ENCODE peak calls at places on chromosomes 5 and 9, in five cellular contexts. U, D, F, L and J are unnamed samples.

GRCh38 chr5:140358738-140359310 is 1.2 kb upstream of the SLC4A9 start:
- DNase-seq in U (peak; percentile 51), D (peak; percentile 86), F (no peak), L (no peak), J (peak; percentile 48)

GRCh38 chr5:22471154-22471553 is 382.0 kb downstream of the CDH12 start:
- DNase-seq in U (no peak), D (no peak), F (no peak), L (no peak), J (no peak)

GRCh38 chr5:140632366-140633080 is 452 bp downstream of the CD14 start:
- DNase-seq in U (no peak), D (no peak), F (peak; percentile 81), L (peak; percentile 48), J (peak; percentile 28)

GRCh38 chr9:10268500-10269485 is 344.0 kb downstream of the PTPRD start:
- DNase-seq in U (peak; percentile 78), D (peak; percentile 91), F (no peak), L (no peak), J (peak; percentile 59)

GRCh38 chr5:107809201-107810034 is 138.7 kb upstream of the EFNA5 start:
- DNase-seq in U (no peak), D (peak; percentile 76), F (no peak), L (no peak), J (no peak)

GRCh38 chr5:104088876-104089778 is 526.5 kb upstream of the NUDT12 start:
- DNase-seq in U (no peak), D (no peak), F (no peak), L (no peak), J (no peak)

GRCh38 chr5:91651704-91652103 is 268.6 kb upstream of the ARRDC3 start:
- DNase-seq in U (no peak), D (no peak), F (no peak), L (no peak), J (no peak)

GRCh38 chr9:119368681-119369581 is at the start of gene BRINP1:
- DNase-seq in U (peak; percentile 90), D (peak; percentile 91), F (no peak), L (peak; percentile 29), J (peak; percentile 94)

GRCh38 chr5:13316191-13316590 is 628.3 kb downstream of the DNAH5 start:
- DNase-seq in U (peak; percentile 1), D (no peak), F (no peak), L (no peak), J (no peak)

DNA sequence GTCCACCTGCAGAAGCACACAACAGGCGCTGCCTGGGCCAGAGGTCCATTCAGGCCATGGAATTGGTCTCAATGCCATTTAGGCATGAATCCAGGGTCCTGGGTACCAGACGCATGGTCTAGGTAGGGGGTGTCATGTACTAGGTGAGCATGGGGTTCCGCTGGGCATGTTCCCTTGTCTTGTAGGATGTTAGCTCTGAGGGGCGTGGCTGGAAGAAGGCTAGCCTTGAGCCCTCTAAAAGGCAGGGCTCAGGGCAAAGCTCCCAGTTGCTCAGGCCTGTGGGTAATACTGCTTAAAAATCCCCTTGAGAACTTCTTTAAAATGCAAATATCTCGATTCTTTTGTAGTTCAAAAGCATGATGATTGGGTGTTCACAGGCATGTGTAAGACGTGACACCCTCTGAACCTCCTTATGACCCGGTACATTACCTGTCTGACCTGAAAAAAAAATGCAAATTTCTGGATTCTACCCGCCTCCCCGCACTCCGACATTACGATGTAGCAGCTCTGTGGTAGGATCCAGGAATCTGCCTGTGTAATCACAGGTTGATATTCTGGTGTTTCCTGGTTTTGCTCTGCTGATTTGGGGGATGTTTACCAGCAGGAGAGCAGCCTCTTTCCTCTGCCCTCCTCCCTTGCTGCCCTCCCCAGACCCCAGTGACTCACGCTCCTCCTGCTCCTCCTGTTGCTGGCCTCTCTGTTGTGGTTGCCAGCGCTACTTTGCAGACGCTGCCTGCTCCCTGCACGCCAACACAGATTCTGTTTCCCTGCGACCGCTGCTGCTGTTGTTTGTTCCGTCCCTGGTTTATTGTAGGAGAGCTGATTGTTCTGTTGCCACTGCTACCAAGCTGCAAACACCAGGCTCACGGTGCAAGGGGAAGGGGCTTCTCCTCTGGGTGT is 5.7 kb downstream of the TMC1 start:
- DNase-seq in U (peak; percentile 23), D (peak; percentile 89), F (peak; percentile 93), L (peak; percentile 79), J (no peak)
- H3K27ac ChIP-seq in U (no peak overlapping the region), D (peak overlapping the region; percentile 85), F (peak overlapping the region; percentile 64), L (peak overlapping the region; percentile 76), J (no peak overlapping the region)

GRCh38 chr9:136253246-136254130 is 7.9 kb upstream of the QSOX2 start:
- DNase-seq in U (no peak), D (no peak), F (no peak), L (no peak), J (no peak)
- H3K27me3 ChIP-seq in U (no peaks in the 10 kb centered on the region), D (no peaks in the 10 kb centered on the region), F (peaks cover 36% of the 10 kb centered on the region), L (no peaks in the 10 kb centered on the region), J (no peaks in the 10 kb centered on the region)

GRCh38 chr5:67621040-67621397 is 424.4 kb upstream of the CD180 start:
- DNase-seq in U (no peak), D (no peak), F (no peak), L (no peak), J (no peak)
- H3K27ac ChIP-seq in U (no peak overlapping the region), D (no peak overlapping the region), F (no peak overlapping the region), L (no peak overlapping the region), J (no peak overlapping the region)

GRCh38 chr5:176740702-176741565 is 69.4 kb upstream of the UNC5A start:
- DNase-seq in U (no peak), D (no peak), F (peak; percentile 46), L (no peak), J (no peak)

GRCh38 chr5:176740131-176740701 is 70.1 kb upstream of the UNC5A start:
- DNase-seq in U (no peak), D (peak; percentile 47), F (peak; percentile 40), L (no peak), J (no peak)

GRCh38 chr5:176737746-176738699 is 72.3 kb upstream of the UNC5A start:
- DNase-seq in U (no peak), D (peak; percentile 43), F (peak; percentile 53), L (no peak), J (no peak)

GRCh38 chr5:176738851-176739250 is 71.5 kb upstream of the UNC5A start:
- DNase-seq in U (no peak), D (peak; percentile 33), F (peak; percentile 39), L (no peak), J (no peak)

GRCh38 chr5:176739461-176740051 is 70.8 kb upstream of the UNC5A start:
- DNase-seq in U (no peak), D (peak; percentile 75), F (peak; percentile 34), L (no peak), J (no peak)
- H3K27me3 ChIP-seq in U (peaks cover 32% of the 10 kb centered on the region), D (peaks cover 26% of the 10 kb centered on the region), F (peaks cover 95% of the 10 kb centered on the region), L (peaks cover 16% of the 10 kb centered on the region), J (no peaks in the 10 kb centered on the region)

GRCh38 chr9:15137658-15138356 is 169.2 kb downstream of the TTC39B start:
- DNase-seq in U (no peak), D (peak; percentile 47), F (no peak), L (no peak), J (no peak)
- H3K27ac ChIP-seq in U (no peak overlapping the region), D (no peak overlapping the region), F (no peak overlapping the region), L (no peak overlapping the region), J (no peak overlapping the region)

GRCh38 chr9:133807037-133807436 is 68.9 kb upstream of the SARDH start:
- DNase-seq in U (no peak), D (no peak), F (no peak), L (no peak), J (no peak)
- H3K27me3 ChIP-seq in U (no peaks in the 10 kb centered on the region), D (no peaks in the 10 kb centered on the region), F (no peaks in the 10 kb centered on the region), L (no peaks in the 10 kb centered on the region), J (no peaks in the 10 kb centered on the region)